ENCODE peak calls at places on chromosomes 12 and 14, in nine cellular contexts. T is astrocyte of the cerebellum, L is epithelial cell of proximal tubule, H is tibial artery, M is choroid plexus epithelial cell, Q is glutamatergic neuron, J is GM10248, B is endothelial cell, E is NB4. U is an unnamed sample.

GRCh38 chr14:55611859-55612258 is 31.9 kb downstream of the KTN1 start:
- DNase-seq in L (no peak), Q (no peak), H (no peak), T (no peak), E (no peak), J (no peak), M (no peak), B (no peak), U (no peak)

GRCh38 chr14:64507376-64508156 is 3.0 kb downstream of the ZBTB1 start:
- DNase-seq in B (no peak), M (peak; percentile 57), L (no peak), H (no peak), T (no peak), J (no peak), E (no peak), Q (no peak), U (no peak)

GRCh38 chr14:56294125-56294524 is 175.9 kb downstream of the PELI2 start:
- DNase-seq in J (no peak), E (no peak), L (no peak), H (no peak), B (no peak), Q (no peak), T (no peak), M (no peak), U (no peak)

GRCh38 chr12:48961801-48962200 is 4.5 kb upstream of the ARF3 start:
- DNase-seq in L (no peak), E (no peak), H (no peak), T (no peak), B (no peak), M (no peak), J (no peak), Q (no peak), U (no peak)

GRCh38 chr14:35999264-35999663 is 173.1 kb downstream of the BRMS1L start:
- DNase-seq in H (no peak), Q (no peak), T (no peak), J (no peak), E (no peak), B (no peak), L (no peak), M (no peak), U (no peak)

GRCh38 chr12:28202374-28203130 is 12.3 kb downstream of the CCDC91 start:
- DNase-seq in M (no peak), J (no peak), L (no peak), H (no peak), T (no peak), E (no peak), Q (no peak), B (no peak), U (no peak)

GRCh38 chr14:67251573-67252226 is 10.5 kb downstream of the PALS1 start:
- DNase-seq in L (no peak), H (no peak), M (peak; percentile 16), T (no peak), B (no peak), E (no peak), Q (no peak), J (no peak), U (no peak)

GRCh38 chr14:71142375-71143038 is 235.2 kb downstream of the PCNX1 start:
- DNase-seq in H (no peak), E (peak; percentile 95), B (no peak), L (peak; percentile 80), M (peak; percentile 90), J (peak; percentile 39), T (peak; percentile 92), Q (no peak), U (peak; percentile 53)

GRCh38 chr14:77862154-77862783 is 62.4 kb downstream of the ADCK1 start:
- DNase-seq in H (peak; percentile 77), Q (peak; percentile 94), M (peak; percentile 73), T (peak; percentile 46), B (peak; percentile 92), J (peak; percentile 85), E (peak; percentile 65), L (no peak), U (peak; percentile 87)

GRCh38 chr12:5796171-5797091 is 148.6 kb downstream of the ANO2 start:
- DNase-seq in E (peak; percentile 28), H (no peak), T (no peak), B (peak; percentile 74), Q (peak; percentile 82), J (peak; percentile 30), L (no peak), M (no peak), U (peak; percentile 32)

GRCh38 chr12:27104546-27104945 is 22.2 kb upstream of the C12orf71 start:
- DNase-seq in Q (no peak), M (peak; percentile 68), J (no peak), B (no peak), T (peak; percentile 9), H (no peak), E (no peak), L (no peak), U (no peak)

GRCh38 chr12:12836571-12836970 is 23.4 kb downstream of the DDX47 start:
- DNase-seq in Q (no peak), B (no peak), L (no peak), M (no peak), J (no peak), E (no peak), H (no peak), T (no peak), U (no peak)

GRCh38 chr14:100384819-100385813 is 62.0 kb downstream of the SLC25A47 start:
- DNase-seq in H (no peak), M (peak; percentile 91), J (no peak), B (no peak), E (peak; percentile 54), Q (no peak), L (no peak), T (no peak), U (no peak)

GRCh38 chr14:100381386-100382105 is 58.4 kb downstream of the SLC25A47 start:
- DNase-seq in M (peak; percentile 42), B (no peak), T (no peak), H (no peak), L (no peak), J (no peak), Q (no peak), E (no peak), U (no peak)

GRCh38 chr14:100382106-100382455 is 58.9 kb downstream of the SLC25A47 start:
- DNase-seq in E (no peak), T (no peak), M (no peak), Q (no peak), J (no peak), L (no peak), B (no peak), H (no peak), U (no peak)

GRCh38 chr14:100384277-100384676 is 61.1 kb downstream of the SLC25A47 start:
- DNase-seq in J (no peak), T (no peak), L (no peak), B (no peak), H (no peak), Q (no peak), M (no peak), E (no peak), U (no peak)

GRCh38 chr14:100383727-100384158 is 60.6 kb downstream of the SLC25A47 start:
- DNase-seq in T (no peak), H (no peak), L (no peak), Q (peak; percentile 84), E (peak; percentile 73), J (peak; percentile 83), M (peak; percentile 71), B (peak; percentile 81), U (peak; percentile 86)
- TF ChIP-seq CTCF in T (peak; percentile 90), H (peak; percentile 54), L (peak; percentile 84), Q (peak; percentile 91), E (peak; percentile 76), J (peak; percentile 91), M (peak; percentile 85), B (peak; percentile 86), U (peak; percentile 74)

DNA sequence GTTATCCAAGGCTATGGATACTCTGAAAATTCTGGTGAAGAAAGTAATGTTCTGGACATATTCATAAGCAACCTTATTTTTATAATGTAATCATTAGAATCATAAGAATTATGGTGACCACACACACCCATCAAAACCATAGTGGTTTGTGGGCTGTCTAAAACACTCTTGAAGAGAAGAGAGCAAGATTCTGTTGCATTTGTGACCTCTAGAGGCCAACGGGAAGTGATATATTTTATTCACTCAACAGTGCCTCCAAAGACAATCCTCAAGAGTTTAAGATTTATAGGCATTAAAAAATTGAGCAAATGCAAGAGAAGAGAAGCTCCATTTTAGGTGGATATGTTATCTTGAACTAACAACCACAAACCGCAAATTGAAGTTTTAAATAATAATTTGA is 68.5 kb upstream of the LGR5 start:
- DNase-seq in J (no peak), B (no peak), H (no peak), L (no peak), M (peak; percentile 33), E (peak; percentile 28), Q (no peak), T (no peak), U (no peak)
- TF ChIP-seq CTCF in J (no peak), B (no peak), H (peak; percentile 8), L (peak; percentile 49), M (peak; percentile 19), E (no peak), Q (no peak), T (no peak), U (no peak)

DNA sequence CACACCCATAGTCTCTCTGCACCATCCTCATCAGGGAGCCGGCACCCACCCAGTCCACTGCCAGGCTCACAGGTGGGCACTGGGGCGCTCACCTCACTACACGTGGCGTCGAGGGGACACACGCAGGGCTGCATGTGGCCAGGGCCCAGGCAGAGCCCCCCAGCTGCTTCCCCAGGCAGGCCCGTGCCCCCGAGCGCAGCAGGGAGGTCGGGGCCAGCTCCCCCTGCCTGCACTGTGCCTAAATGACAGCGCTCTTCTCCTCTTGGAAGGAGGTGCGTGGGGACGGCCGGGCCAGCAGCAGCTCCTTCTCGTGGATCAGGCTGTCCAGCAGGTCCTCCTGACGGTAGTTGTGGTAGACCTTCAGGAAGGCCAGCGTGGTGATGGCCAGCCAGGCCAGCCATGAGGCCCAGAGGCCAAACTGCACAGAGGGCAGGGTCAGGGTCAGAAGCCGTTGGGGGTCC is 11.3 kb downstream of the TMEM179 start:
- DNase-seq in H (no peak), T (no peak), Q (peak; percentile 31), B (no peak), J (no peak), M (no peak), E (no peak), L (no peak), U (no peak)
- TF ChIP-seq CTCF in H (no peak), T (no peak), Q (peak; percentile 12), B (no peak), J (no peak), M (no peak), E (no peak), L (no peak), U (no peak)

DNA sequence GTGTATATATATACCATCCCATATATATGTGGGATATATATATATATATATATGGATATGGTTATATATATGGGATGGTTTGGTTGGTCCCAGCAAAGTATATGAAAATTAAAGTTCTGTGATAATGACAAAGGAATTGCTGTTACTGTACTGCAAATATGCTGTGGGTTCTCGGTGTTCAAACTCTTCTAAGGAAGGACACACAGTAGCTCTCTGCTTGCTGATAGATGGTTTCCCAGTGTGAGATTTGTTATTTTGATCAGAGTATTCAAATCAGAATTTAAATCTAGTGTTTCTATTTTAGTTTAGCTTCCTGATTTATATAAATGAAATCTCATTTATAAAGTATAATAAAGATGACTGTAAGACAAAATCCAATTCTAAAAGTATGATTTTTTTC is 19.7 kb downstream of the SLC35E3 start:
- DNase-seq in M (no peak), J (no peak), T (no peak), B (no peak), L (no peak), Q (no peak), H (no peak), E (no peak), U (no peak)
- TF ChIP-seq CTCF in M (no peak), J (no peak), T (no peak), B (no peak), L (no peak), Q (no peak), H (no peak), E (no peak), U (no peak)